ENCODE peak calls at places on chromosome 4, in six cellular contexts. K is HCT116, Q is body of pancreas, G is testis, J is GM12891, U is K562. V is an unnamed sample.

GRCh38 chr4:48269861-48270515 is 350 bp upstream of the TEC start:
- DNase-seq in K (peak), Q (peak), G (peak), J (peak), U (peak), V (peak)

GRCh38 chr4:72846280-72847111 is 223.0 kb downstream of the COX18 start:
- DNase-seq in K (no peak), Q (no peak), G (no peak), J (no peak), U (peak), V (peak)

GRCh38 chr4:149279331-149279730 is 536.3 kb downstream of the IQCM start:
- DNase-seq in K (no peak), Q (no peak), G (no peak), J (no peak), U (no peak), V (no peak)

GRCh38 chr4:8439168-8439567 is 1.4 kb downstream of the ACOX3 start:
- DNase-seq in K (no peak), Q (peak), G (peak), J (no peak), U (no peak), V (no peak)

GRCh38 chr4:76585270-76585669 is 150.2 kb downstream of the SHROOM3 start:
- DNase-seq in K (no peak), Q (no peak), G (no peak), J (no peak), U (no peak), V (no peak)

GRCh38 chr4:53141308-53141707 is 224.6 kb downstream of the SCFD2 start:
- DNase-seq in K (no peak), Q (no peak), G (no peak), J (no peak), U (no peak), V (no peak)

GRCh38 chr4:15303052-15303641 is 124.7 kb upstream of the C1QTNF7 start:
- DNase-seq in K (no peak), Q (no peak), G (no peak), J (no peak), U (no peak), V (no peak)

GRCh38 chr4:74874785-74875367 is 58.0 kb upstream of the PARM1 start:
- DNase-seq in K (peak), Q (peak), G (peak), J (peak), U (peak), V (no peak)

GRCh38 chr4:5824635-5825034 is 68.3 kb downstream of the CRMP1 start:
- DNase-seq in K (peak), Q (no peak), G (peak), J (no peak), U (peak), V (no peak)

GRCh38 chr4:27005512-27006246 is 145.0 kb downstream of the STIM2 start:
- DNase-seq in K (no peak), Q (no peak), G (no peak), J (no peak), U (no peak), V (no peak)

GRCh38 chr4:7941111-7942018 is 1.7 kb upstream of the AFAP1 start:
- DNase-seq in K (no peak), Q (no peak), G (no peak), J (no peak), U (no peak), V (no peak)

GRCh38 chr4:26861434-26862186 is 969 bp downstream of the STIM2 start:
- DNase-seq in K (no peak), Q (peak), G (peak), J (no peak), U (peak), V (peak)

GRCh38 chr4:2849267-2850140 is 5.9 kb downstream of the ADD1 start:
- DNase-seq in K (no peak), Q (peak), G (no peak), J (no peak), U (no peak), V (no peak)

GRCh38 chr4:25180524-25181131 is 20.4 kb upstream of the SEPSECS start:
- DNase-seq in K (peak), Q (peak), G (peak), J (no peak), U (peak), V (no peak)

GRCh38 chr4:15605537-15605936 is 49.6 kb downstream of the FBXL5 start:
- DNase-seq in K (no peak), Q (no peak), G (no peak), J (no peak), U (no peak), V (no peak)

GRCh38 chr4:189769131-189769530 is 171.5 kb upstream of the FRG1 start:
- DNase-seq in K (no peak), Q (no peak), G (no peak), J (no peak), U (no peak), V (no peak)

GRCh38 chr4:77172336-77172735 is 15.3 kb downstream of the CCNG2 start:
- DNase-seq in K (no peak), Q (no peak), G (no peak), J (no peak), U (no peak), V (no peak)

GRCh38 chr4:128660361-128660964 is 149.0 kb upstream of the JADE1 start:
- DNase-seq in K (no peak), Q (peak), G (peak), J (no peak), U (no peak), V (no peak)

GRCh38 chr4:111399523-111400135 is 745.6 kb upstream of the FAM241A start:
- DNase-seq in K (no peak), Q (no peak), G (no peak), J (no peak), U (no peak), V (no peak)

GRCh38 chr4:113141901-113142346 is 92.5 kb downstream of the ANK2 start:
- DNase-seq in K (peak), Q (no peak), G (no peak), J (no peak), U (no peak), V (no peak)

GRCh38 chr4:87851332-87851731 is 18.6 kb downstream of the MEPE start:
- DNase-seq in K (no peak), Q (no peak), G (no peak), J (no peak), U (no peak), V (no peak)

GRCh38 chr4:10879411-10880110 is 195.0 kb upstream of the CLNK start:
- DNase-seq in K (no peak), Q (no peak), G (no peak), J (no peak), U (no peak), V (no peak)

GRCh38 chr4:101346562-101347266 is 612 bp downstream of the PPP3CA start:
- DNase-seq in K (no peak), Q (peak), G (peak), J (peak), U (peak), V (peak)

GRCh38 chr4:185211035-185211434 is 1.6 kb downstream of the SNX25 start:
- DNase-seq in K (no peak), Q (no peak), G (peak), J (no peak), U (no peak), V (no peak)

GRCh38 chr4:2796261-2797187 is 3.6 kb downstream of the SH3BP2 start:
- DNase-seq in K (no peak), Q (peak), G (no peak), J (no peak), U (no peak), V (peak)

GRCh38 chr4:5893591-5893990 is 705 bp upstream of the CRMP1 start:
- DNase-seq in K (no peak), Q (no peak), G (no peak), J (no peak), U (no peak), V (no peak)

GRCh38 chr4:156976147-156976546 is 4.5 kb upstream of the PDGFC start:
- DNase-seq in K (no peak), Q (no peak), G (no peak), J (no peak), U (no peak), V (no peak)

GRCh38 chr4:95949136-95949765 is 109.4 kb downstream of the PDHA2 start:
- DNase-seq in K (no peak), Q (no peak), G (no peak), J (no peak), U (no peak), V (no peak)

GRCh38 chr4:82688091-82688815 is 110.3 kb downstream of the SCD5 start:
- DNase-seq in K (no peak), Q (no peak), G (no peak), J (no peak), U (no peak), V (no peak)

GRCh38 chr4:72629540-72629939 is 60.5 kb upstream of the ADAMTS3 start:
- DNase-seq in K (no peak), Q (no peak), G (no peak), J (no peak), U (no peak), V (no peak)

GRCh38 chr4:40492747-40493146 is 136.9 kb downstream of the RBM47 start:
- DNase-seq in K (no peak), Q (no peak), G (no peak), J (no peak), U (no peak), V (no peak)

GRCh38 chr4:165319509-165319908 is 8.0 kb upstream of the MSMO1 start:
- DNase-seq in K (no peak), Q (no peak), G (no peak), J (no peak), U (no peak), V (no peak)

GRCh38 chr4:41142946-41143720 is 71.2 kb downstream of the APBB2 start:
- DNase-seq in K (no peak), Q (peak), G (peak), J (no peak), U (no peak), V (no peak)

GRCh38 chr4:85500110-85500867 is 25.3 kb downstream of the ARHGAP24 start:
- DNase-seq in K (no peak), Q (no peak), G (no peak), J (no peak), U (no peak), V (no peak)

GRCh38 chr4:145735330-145735638 is 55.3 kb downstream of the C4orf51 start:
- DNase-seq in K (no peak), Q (peak), G (no peak), J (no peak), U (no peak), V (no peak)

GRCh38 chr4:153497091-153497531 is 31.0 kb downstream of the TMEM131L start:
- DNase-seq in K (no peak), Q (no peak), G (no peak), J (no peak), U (no peak), V (no peak)

GRCh38 chr4:122669911-122670738 is 49.3 kb upstream of the IL21 start:
- DNase-seq in K (no peak), Q (no peak), G (no peak), J (no peak), U (no peak), V (no peak)

GRCh38 chr4:1723131-1723801 is 1.9 kb downstream of the TACC3 start:
- DNase-seq in K (no peak), Q (no peak), G (no peak), J (no peak), U (no peak), V (peak)

GRCh38 chr4:1720163-1720983 is 750 bp downstream of the TMEM129 start:
- DNase-seq in K (no peak), Q (peak), G (peak), J (no peak), U (peak), V (peak)

GRCh38 chr4:1722551-1723071 is 1.3 kb downstream of the TACC3 start:
- DNase-seq in K (no peak), Q (no peak), G (no peak), J (no peak), U (no peak), V (peak)

GRCh38 chr4:1721666-1722550 is 587 bp downstream of the TACC3 start:
- DNase-seq in K (no peak), Q (no peak), G (no peak), J (no peak), U (peak), V (peak)

GRCh38 chr4:1721003-1721665 is at the start of the genes TACC3 and TMEM129:
- DNase-seq in K (peak), Q (peak), G (peak), J (peak), U (peak), V (peak)
- TF ChIP-seq POLR2A in K (peak), Q (peak), G (no peak), J (no peak), U (peak), V (peak)

DNA sequence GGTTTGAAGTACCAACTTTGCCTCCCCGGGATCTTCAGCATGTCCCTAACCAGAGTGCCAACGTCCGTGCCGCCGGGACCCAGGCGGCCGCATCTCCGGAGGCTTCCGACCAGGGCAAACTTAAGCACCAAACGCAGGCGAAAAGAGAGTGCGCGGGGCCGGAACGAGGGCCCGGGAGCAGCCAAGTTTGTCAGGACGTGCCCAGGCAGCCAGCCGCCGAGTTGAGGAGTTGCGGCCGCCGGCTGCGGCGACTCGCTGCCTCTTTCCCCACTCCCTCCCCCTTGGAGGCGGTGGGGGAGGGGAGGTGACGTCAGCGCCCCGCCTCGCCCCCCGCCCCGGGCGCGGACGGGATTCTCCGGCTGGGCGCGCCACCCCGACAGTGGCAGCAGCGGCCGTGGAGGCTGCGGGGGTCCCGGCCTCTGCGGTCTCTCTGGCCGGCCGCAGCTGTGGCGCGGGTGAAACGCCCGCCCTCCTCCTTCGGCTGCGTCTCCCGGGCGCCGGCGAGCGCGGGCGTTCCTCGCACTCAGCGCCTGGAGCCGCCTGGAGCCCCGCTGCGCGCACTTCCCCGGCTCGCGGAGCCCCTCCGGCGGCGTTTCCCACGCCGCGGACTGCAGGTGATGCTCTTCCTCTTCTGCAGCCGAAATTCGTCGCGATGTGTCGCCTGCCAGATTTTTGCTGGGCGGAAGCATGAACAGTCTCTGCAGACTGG is 2.9 kb upstream of the FAT1 start:
- DNase-seq in K (peak), Q (peak), G (peak), J (no peak), U (peak), V (no peak)
- TF ChIP-seq POLR2A in K (no peak), Q (peak), G (peak), J (no peak), U (no peak), V (no peak)

GRCh38 chr4:30770049-30770549 is 49.9 kb downstream of the PCDH7 start:
- DNase-seq in K (peak), Q (no peak), G (no peak), J (no peak), U (no peak), V (no peak)
- TF ChIP-seq POLR2A in K (no peak), Q (no peak), G (no peak), J (no peak), U (no peak), V (no peak)

DNA sequence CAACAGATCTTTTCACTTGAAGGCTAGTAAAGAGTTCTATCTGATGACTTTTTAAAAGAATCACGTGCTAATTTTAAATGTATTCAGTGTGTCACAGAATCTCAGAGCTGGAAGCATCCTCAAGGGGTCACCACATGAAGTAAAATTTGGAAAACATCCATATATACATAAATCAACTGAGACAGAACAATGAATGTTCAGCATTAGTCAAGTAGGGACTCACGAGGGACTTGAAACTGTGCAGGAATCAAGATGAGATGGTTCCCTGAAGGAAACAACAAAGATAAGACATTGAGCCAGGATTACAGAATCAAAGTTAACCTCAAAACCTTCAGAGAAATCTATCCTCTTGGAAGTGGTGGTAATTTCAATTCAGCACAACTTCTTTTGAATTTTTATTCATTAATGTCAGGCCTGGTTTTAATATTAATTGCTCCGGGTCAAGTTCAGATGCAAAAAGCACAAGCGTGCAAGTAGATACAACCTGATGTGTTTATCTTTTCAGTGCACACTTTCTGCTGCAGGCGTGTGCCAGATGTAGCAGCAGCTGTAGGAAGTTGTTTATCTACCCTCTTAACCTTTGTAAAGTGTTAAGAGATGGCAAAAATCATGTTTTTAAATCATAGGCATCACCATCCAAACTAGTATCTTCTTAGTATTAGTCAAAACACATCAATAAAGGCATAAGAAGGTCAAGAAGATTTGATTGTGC is 87.7 kb upstream of the SRD5A3 start:
- DNase-seq in K (no peak), Q (no peak), G (no peak), J (no peak), U (no peak), V (no peak)
- TF ChIP-seq POLR2A in K (no peak), Q (no peak), G (no peak), J (no peak), U (no peak), V (no peak)